ENCODE peak calls at places on chromosomes 2 and 18, in ten cellular contexts. H, V, D, L, A, C, P, B, M and S are unnamed samples. For H3K4me1, the result is how much of the 10 kb centered on the place peaks cover.

GRCh38 chr2:10355471-10356458 is 53.1 kb downstream of the HPCAL1 start:
- DNase-seq in H (no peak), V (no peak), D (no peak), L (no peak), A (no peak), C (no peak), P (no peak), B (no peak), M (no peak), S (no peak)

GRCh38 chr2:217784996-217785543 is 217.7 kb downstream of the TNS1 start:
- DNase-seq in H (no peak), V (no peak), D (no peak), L (no peak), A (no peak), C (no peak), P (no peak), B (no peak), M (no peak), S (no peak)

GRCh38 chr2:209771474-209772292 is at the start of gene UNC80:
- DNase-seq in H (peak), V (peak), D (peak), L (peak), A (peak), C (peak), P (peak), B (no peak), M (no peak), S (peak)

GRCh38 chr2:181459646-181460045 is 2.5 kb downstream of the ITGA4 start:
- DNase-seq in H (no peak), V (no peak), D (no peak), L (no peak), A (no peak), C (no peak), P (no peak), B (no peak), M (no peak), S (no peak)

GRCh38 chr18:33951031-33951430 is 273.7 kb downstream of the NOL4 start:
- DNase-seq in H (no peak), V (no peak), D (no peak), L (no peak), A (no peak), C (no peak), P (no peak), B (no peak), M (no peak), S (no peak)

GRCh38 chr2:71788186-71788525 is 334.8 kb downstream of the DYSF start:
- DNase-seq in H (no peak), V (no peak), D (no peak), L (no peak), A (no peak), C (no peak), P (peak), B (no peak), M (no peak), S (no peak)

GRCh38 chr2:25981596-25982272 is 563 bp downstream of the KIF3C start:
- DNase-seq in H (no peak), V (no peak), D (peak), L (peak), A (no peak), C (no peak), P (peak), B (no peak), M (no peak), S (peak)

GRCh38 chr2:136327162-136327852 is 209.4 kb upstream of the CXCR4 start:
- DNase-seq in H (peak), V (peak), D (peak), L (peak), A (no peak), C (no peak), P (no peak), B (no peak), M (no peak), S (no peak)

GRCh38 chr2:142040554-142040953 is 90.3 kb downstream of the LRP1B start:
- DNase-seq in H (no peak), V (no peak), D (no peak), L (no peak), A (no peak), C (no peak), P (no peak), B (no peak), M (no peak), S (no peak)

GRCh38 chr2:67437132-67437531 is 40.0 kb downstream of the ETAA1 start:
- DNase-seq in H (no peak), V (no peak), D (no peak), L (no peak), A (no peak), C (no peak), P (no peak), B (no peak), M (no peak), S (peak)

GRCh38 chr2:40364143-40364903 is 87.6 kb downstream of the SLC8A1 start:
- DNase-seq in H (no peak), V (peak), D (no peak), L (no peak), A (no peak), C (no peak), P (no peak), B (no peak), M (no peak), S (no peak)

GRCh38 chr2:218642786-218643185 is 16.6 kb downstream of the ZNF142 start:
- DNase-seq in H (no peak), V (no peak), D (no peak), L (no peak), A (no peak), C (no peak), P (no peak), B (no peak), M (no peak), S (no peak)

GRCh38 chr18:34223164-34223892 is 1.4 kb downstream of the NOL4 start:
- DNase-seq in H (no peak), V (no peak), D (peak), L (peak), A (no peak), C (no peak), P (peak), B (no peak), M (no peak), S (peak)

GRCh38 chr2:31079665-31080064 is 58.6 kb downstream of the GALNT14 start:
- DNase-seq in H (no peak), V (no peak), D (peak), L (peak), A (peak), C (no peak), P (no peak), B (no peak), M (no peak), S (peak)

GRCh38 chr2:238261718-238262375 is 22.0 kb upstream of the HES6 start:
- DNase-seq in H (no peak), V (no peak), D (no peak), L (no peak), A (no peak), C (no peak), P (no peak), B (no peak), M (no peak), S (no peak)

GRCh38 chr2:241040081-241040803 is 41.8 kb downstream of the SNED1 start:
- DNase-seq in H (no peak), V (no peak), D (no peak), L (no peak), A (no peak), C (no peak), P (no peak), B (no peak), M (no peak), S (no peak)

GRCh38 chr2:72112421-72112820 is 35.2 kb downstream of the CYP26B1 start:
- DNase-seq in H (no peak), V (peak), D (peak), L (no peak), A (no peak), C (no peak), P (no peak), B (no peak), M (no peak), S (no peak)

GRCh38 chr2:142041996-142042395 is 88.8 kb downstream of the LRP1B start:
- DNase-seq in H (no peak), V (no peak), D (no peak), L (no peak), A (no peak), C (no peak), P (no peak), B (no peak), M (no peak), S (no peak)

DNA sequence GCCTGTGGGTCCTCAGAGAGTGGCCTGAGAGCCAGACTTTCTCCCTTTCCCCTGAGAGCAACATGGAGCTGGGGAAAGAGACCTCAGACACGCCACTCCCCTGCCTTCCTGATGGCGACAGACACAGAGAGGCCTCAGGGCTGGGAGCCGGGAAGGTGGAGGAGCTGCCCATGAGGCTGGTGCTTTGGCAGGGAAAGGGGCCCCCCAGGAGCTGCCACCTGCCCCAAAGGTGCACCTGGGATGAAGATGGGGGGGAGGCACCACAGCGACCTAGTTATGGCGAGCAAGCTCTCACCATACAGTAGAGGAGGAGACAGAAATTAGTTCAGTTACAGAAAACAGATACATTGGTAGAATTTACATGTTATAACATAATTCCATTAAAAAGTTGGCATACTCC is 80.7 kb upstream of the PXDN start:
- DNase-seq in H (no peak), V (no peak), D (no peak), L (no peak), A (no peak), C (no peak), P (no peak), B (no peak), M (no peak), S (no peak)
- H3K4me1 ChIP-seq in H (under half), V (under half), D (under half), L (under half), A (under half), C (under half), P (under half), B (under half), M (under half), S (under half)

DNA sequence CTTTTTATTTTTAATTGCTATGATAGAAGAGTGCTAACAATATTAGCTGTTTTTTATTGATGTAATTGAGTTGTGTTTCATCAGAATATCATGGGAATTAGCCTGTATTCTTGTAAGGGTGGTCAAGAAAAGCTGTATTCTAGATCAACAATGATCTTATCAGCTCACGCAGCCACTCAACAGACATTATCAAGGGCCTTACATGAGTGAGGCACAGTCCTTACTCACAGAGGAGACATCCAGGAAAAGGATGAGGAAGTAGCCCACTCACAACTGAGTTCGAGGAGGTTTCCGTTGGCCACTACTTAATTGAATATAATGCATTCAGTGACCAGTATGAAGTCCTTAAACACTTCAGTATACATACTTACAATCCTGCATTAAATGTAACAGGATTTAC is 152.5 kb downstream of the AFF3 start:
- DNase-seq in H (no peak), V (peak), D (no peak), L (no peak), A (no peak), C (no peak), P (no peak), B (no peak), M (no peak), S (no peak)
- TF ChIP-seq POLR2AphosphoS5 in H (no peak), V (no peak), D (no peak), L (no peak), A (no peak), C (no peak), P (no peak), B (no peak), M (no peak), S (no peak)

DNA sequence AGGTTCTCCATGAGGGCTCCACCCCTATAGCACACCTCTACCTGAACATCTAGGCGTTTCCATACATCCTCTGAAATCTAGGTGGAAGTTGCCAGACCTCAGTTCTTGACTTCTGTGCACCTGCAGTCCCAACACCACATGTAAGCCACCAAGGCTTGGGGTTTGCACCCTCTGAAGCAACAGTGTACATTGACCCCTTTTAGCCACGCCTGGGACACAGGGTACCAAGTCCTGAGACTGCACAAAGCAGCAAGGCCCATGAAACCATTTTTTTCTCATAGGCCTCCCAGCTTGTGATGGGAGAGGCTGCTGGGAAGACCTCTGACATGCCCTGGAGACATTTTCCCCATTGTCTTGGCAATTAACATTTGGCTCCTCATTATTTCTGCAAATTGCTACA is 20.0 kb downstream of the ARL6IP6 start:
- DNase-seq in H (no peak), V (no peak), D (no peak), L (no peak), A (no peak), C (no peak), P (no peak), B (no peak), M (no peak), S (no peak)
- H3K4me1 ChIP-seq in H (under half), V (under half), D (under half), L (under half), A (under half), C (under half), P (under half), B (under half), M (under half), S (under half)

GRCh38 chr2:63872571-63873328 is 31.1 kb downstream of the UGP2 start:
- DNase-seq in H (no peak), V (peak), D (no peak), L (no peak), A (no peak), C (no peak), P (no peak), B (no peak), M (no peak), S (no peak)
- TF ChIP-seq POLR2AphosphoS5 in H (no peak), V (no peak), D (no peak), L (no peak), A (no peak), C (no peak), P (no peak), B (no peak), M (no peak), S (no peak)

GRCh38 chr2:239382384-239382880 is 18.4 kb downstream of the HDAC4 start:
- DNase-seq in H (no peak), V (no peak), D (no peak), L (no peak), A (no peak), C (no peak), P (peak), B (no peak), M (no peak), S (no peak)

GRCh38 chr2:239381709-239382134 is 19.1 kb downstream of the HDAC4 start:
- DNase-seq in H (no peak), V (no peak), D (peak), L (peak), A (no peak), C (no peak), P (peak), B (no peak), M (no peak), S (peak)

GRCh38 chr2:239383036-239383795 is 17.6 kb downstream of the HDAC4 start:
- DNase-seq in H (no peak), V (no peak), D (no peak), L (no peak), A (no peak), C (no peak), P (peak), B (no peak), M (no peak), S (no peak)

GRCh38 chr2:239385096-239386000 is 15.5 kb downstream of the HDAC4 start:
- DNase-seq in H (no peak), V (no peak), D (no peak), L (no peak), A (no peak), C (no peak), P (peak), B (no peak), M (no peak), S (no peak)

GRCh38 chr2:239383796-239384156 is 17.0 kb downstream of the HDAC4 start:
- DNase-seq in H (no peak), V (no peak), D (no peak), L (no peak), A (no peak), C (no peak), P (peak), B (no peak), M (no peak), S (no peak)
- H3K4me1 ChIP-seq in H (under half), V (under half), D (under half), L (under half), A (under half), C (under half), P (under half), B (under half), M (under half), S (under half)